ENCODE peak calls at places on chromosome 5, in seven cellular contexts. F is body of pancreas; K is CD8-positive, alpha-beta T cell; O is endodermal cell; P is GM23338; S is heart left ventricle; Z is spleen. Y is an unnamed sample.

GRCh38 chr5:12274236-12274635 is 370.0 kb upstream of the CTNND2 start:
- DNase-seq in F (no peak), K (no peak), O (no peak), P (no peak), S (no peak), Z (no peak), Y (no peak)

GRCh38 chr5:39283231-39283818 is 64.0 kb upstream of the FYB1 start:
- DNase-seq in F (peak; percentile 19), K (peak; percentile 40), O (peak; percentile 80), P (peak; percentile 83), S (no peak), Z (no peak), Y (peak; percentile 66)

GRCh38 chr5:38151878-38152277 is 106.5 kb upstream of the EGFLAM start:
- DNase-seq in F (no peak), K (no peak), O (no peak), P (no peak), S (no peak), Z (no peak), Y (no peak)

GRCh38 chr5:73122875-73123810 is 2.8 kb downstream of the TMEM171 start:
- DNase-seq in F (no peak), K (no peak), O (peak; percentile 70), P (peak; percentile 66), S (no peak), Z (no peak), Y (no peak)

GRCh38 chr5:72328172-72328571 is 8.0 kb downstream of the PTCD2 start:
- DNase-seq in F (no peak), K (no peak), O (no peak), P (no peak), S (peak; percentile 69), Z (no peak), Y (no peak)

GRCh38 chr5:43409809-43410271 is 2.4 kb downstream of the CCL28 start:
- DNase-seq in F (peak; percentile 85), K (no peak), O (no peak), P (no peak), S (no peak), Z (no peak), Y (peak; percentile 92)

GRCh38 chr5:164433471-164433870 is 928.1 kb downstream of the MAT2B start:
- DNase-seq in F (no peak), K (no peak), O (no peak), P (no peak), S (no peak), Z (no peak), Y (no peak)

GRCh38 chr5:89756955-89757354 is 652.6 kb downstream of the CETN3 start:
- DNase-seq in F (peak; percentile 27), K (no peak), O (no peak), P (no peak), S (no peak), Z (no peak), Y (no peak)

GRCh38 chr5:78717674-78718073 is 69.1 kb upstream of the LHFPL2 start:
- DNase-seq in F (no peak), K (no peak), O (peak; percentile 43), P (no peak), S (no peak), Z (no peak), Y (no peak)

GRCh38 chr5:26669523-26669922 is 368.9 kb downstream of the CDH9 start:
- DNase-seq in F (no peak), K (no peak), O (peak; percentile 44), P (no peak), S (no peak), Z (peak; percentile 72), Y (no peak)

GRCh38 chr5:171595801-171596231 is 176.4 kb downstream of the FGF18 start:
- DNase-seq in F (no peak), K (no peak), O (no peak), P (no peak), S (no peak), Z (no peak), Y (peak; percentile 19)

GRCh38 chr5:136285501-136285900 is 79.8 kb downstream of the TRPC7 start:
- DNase-seq in F (no peak), K (no peak), O (no peak), P (no peak), S (no peak), Z (no peak), Y (no peak)

GRCh38 chr5:107652839-107653607 is 17.7 kb downstream of the EFNA5 start:
- DNase-seq in F (no peak), K (no peak), O (no peak), P (peak; percentile 56), S (no peak), Z (no peak), Y (no peak)

GRCh38 chr5:143807401-143807800 is 4.6 kb upstream of the HMHB1 start:
- DNase-seq in F (no peak), K (no peak), O (no peak), P (no peak), S (no peak), Z (no peak), Y (no peak)

GRCh38 chr5:96288845-96289185 is 144.2 kb downstream of the PCSK1 start:
- DNase-seq in F (no peak), K (no peak), O (no peak), P (no peak), S (no peak), Z (no peak), Y (no peak)

GRCh38 chr5:180133060-180133459 is 61.5 kb upstream of the RNF130 start:
- DNase-seq in F (no peak), K (no peak), O (peak; percentile 36), P (no peak), S (no peak), Z (peak; percentile 61), Y (no peak)

GRCh38 chr5:102749416-102750021 is 5.6 kb upstream of the PAM start:
- DNase-seq in F (no peak), K (no peak), O (peak; percentile 55), P (peak; percentile 19), S (no peak), Z (no peak), Y (no peak)

GRCh38 chr5:179415291-179416060 is 70.2 kb upstream of the ADAMTS2 start:
- DNase-seq in F (no peak), K (no peak), O (peak; percentile 25), P (no peak), S (no peak), Z (no peak), Y (no peak)

GRCh38 chr5:33244441-33245150 is 196.2 kb upstream of the TARS1 start:
- DNase-seq in F (no peak), K (no peak), O (no peak), P (no peak), S (no peak), Z (no peak), Y (no peak)

GRCh38 chr5:21152611-21153010 is 1164.6 kb upstream of the CDH18 start:
- DNase-seq in F (no peak), K (no peak), O (no peak), P (no peak), S (no peak), Z (no peak), Y (no peak)

GRCh38 chr5:151298063-151298462 is 5.5 kb downstream of the SLC36A3 start:
- DNase-seq in F (peak; percentile 22), K (no peak), O (peak; percentile 64), P (peak; percentile 88), S (no peak), Z (no peak), Y (peak; percentile 60)

GRCh38 chr5:41637869-41638268 is 127.5 kb upstream of the PLCXD3 start:
- DNase-seq in F (no peak), K (no peak), O (no peak), P (peak; percentile 52), S (no peak), Z (no peak), Y (no peak)

GRCh38 chr5:178370102-178370501 is 137.5 kb upstream of the PHYKPL start:
- DNase-seq in F (no peak), K (no peak), O (no peak), P (no peak), S (no peak), Z (no peak), Y (no peak)

GRCh38 chr5:65356274-65356673 is 125.4 kb downstream of the ADAMTS6 start:
- DNase-seq in F (no peak), K (no peak), O (no peak), P (no peak), S (no peak), Z (no peak), Y (no peak)

GRCh38 chr5:16544607-16545374 is 72.0 kb downstream of the RETREG1 start:
- DNase-seq in F (no peak), K (no peak), O (no peak), P (no peak), S (no peak), Z (no peak), Y (no peak)

GRCh38 chr5:135615581-135616260 is 36.9 kb upstream of the CXCL14 start:
- DNase-seq in F (no peak), K (no peak), O (peak; percentile 46), P (peak; percentile 59), S (no peak), Z (no peak), Y (no peak)

GRCh38 chr5:61933787-61934626 is 372.0 kb upstream of the KIF2A start:
- DNase-seq in F (peak; percentile 86), K (no peak), O (peak; percentile 87), P (peak; percentile 82), S (no peak), Z (no peak), Y (peak; percentile 64)

DNA sequence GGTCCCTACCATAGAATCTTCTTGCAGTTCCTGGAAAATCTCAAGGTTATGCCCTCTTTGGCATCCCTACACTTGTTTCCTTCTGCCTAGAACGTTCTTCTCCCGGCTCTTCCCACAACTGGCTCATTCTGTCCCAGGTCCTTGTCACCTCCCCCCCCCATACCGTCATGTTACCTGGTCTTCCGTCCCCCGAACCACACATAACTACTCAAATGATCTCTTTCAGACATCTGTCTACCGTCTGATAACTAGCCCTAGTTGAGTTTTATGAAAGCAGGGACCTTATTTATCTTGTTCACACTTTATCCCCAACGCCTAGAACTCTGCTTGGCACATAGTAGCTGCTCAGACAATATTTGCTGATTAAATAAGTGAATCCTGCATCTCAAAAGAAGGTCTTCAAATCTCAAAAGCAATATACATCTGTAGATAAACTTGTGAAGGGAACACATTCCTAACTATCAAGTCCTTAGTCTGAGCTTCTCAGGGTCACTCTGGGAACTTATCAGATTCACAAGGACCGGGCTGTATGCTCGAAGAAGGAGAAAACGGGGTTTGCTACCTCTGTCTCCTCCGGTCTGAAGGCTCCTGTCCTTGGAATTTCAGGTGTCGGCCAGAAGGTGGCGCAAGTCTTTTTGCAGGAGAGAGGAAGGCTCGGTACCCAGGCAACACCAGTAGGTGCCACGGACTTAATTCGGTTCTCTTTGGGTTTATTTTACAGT is 30.0 kb downstream of the LCP2 start:
- DNase-seq in F (peak; percentile 63), K (peak; percentile 73), O (peak; percentile 93), P (peak; percentile 93), S (peak; percentile 83), Z (peak; percentile 91), Y (peak; percentile 65)
- H3K4me3 ChIP-seq in F (no peak overlapping the region), K (peak overlapping the region; percentile 9), O (no peak overlapping the region), P (no peak overlapping the region), S (no peak overlapping the region), Z (peak overlapping the region; percentile 42), Y (no peak overlapping the region)

GRCh38 chr5:119387900-119388618 is 32.2 kb downstream of the TNFAIP8 start:
- DNase-seq in F (no peak), K (no peak), O (no peak), P (no peak), S (no peak), Z (no peak), Y (no peak)
- H3K4me1 ChIP-seq in F (peaks cover 24% of the 10 kb centered on the region), K (peaks cover 46% of the 10 kb centered on the region), O (peaks cover 8% of the 10 kb centered on the region), P (peaks cover 20% of the 10 kb centered on the region), S (peaks cover 5% of the 10 kb centered on the region), Z (peaks cover 100% of the 10 kb centered on the region), Y (peaks cover 2% of the 10 kb centered on the region)

GRCh38 chr5:124823336-124823849 is 77.0 kb upstream of the ZNF608 start:
- DNase-seq in F (no peak), K (no peak), O (no peak), P (no peak), S (no peak), Z (no peak), Y (no peak)
- H3K27ac ChIP-seq in F (no peak overlapping the region), K (no peak overlapping the region), O (no peak overlapping the region), P (no peak overlapping the region), S (no peak overlapping the region), Z (no peak overlapping the region), Y (no peak overlapping the region)

GRCh38 chr5:139275536-139276297 is 17.8 kb upstream of the MATR3 start:
- DNase-seq in F (no peak), K (no peak), O (no peak), P (no peak), S (no peak), Z (no peak), Y (peak; percentile 21)
- H3K4me3 ChIP-seq in F (no peak overlapping the region), K (no peak overlapping the region), O (peak overlapping the region; percentile 96), P (peak overlapping the region; percentile 100), S (no peak overlapping the region), Z (peak overlapping the region; percentile 75), Y (no peak overlapping the region)

Y was measured in small intestine.